ENCODE peak calls at places on chromosome 11, in five cellular contexts. A is NCI-H1048, F is NCI-H1092 treated with DMSO at 0.1 percent for 48 hours, U is cardiac fibroblast, N is aorta. I is an unnamed sample.

GRCh38 chr11:2783536-2784082 is 83.8 kb upstream of the KCNQ1OT1 start:
- DNase-seq in A (no peak), F (no peak), U (no peak), N (no peak), I (no peak)

GRCh38 chr11:44305643-44306468 is 4.1 kb downstream of the ALX4 start:
- DNase-seq in A (peak; percentile 13), F (no peak), U (no peak), N (no peak), I (no peak)

GRCh38 chr11:6598555-6598954 is 4.9 kb downstream of the RRP8 start:
- DNase-seq in A (no peak), F (no peak), U (no peak), N (no peak), I (no peak)

GRCh38 chr11:13335319-13335718 is 57.7 kb downstream of the BMAL1 start:
- DNase-seq in A (no peak), F (peak; percentile 69), U (peak; percentile 80), N (no peak), I (peak; percentile 48)

GRCh38 chr11:94877446-94878200 is 95.7 kb downstream of the CWC15 start:
- DNase-seq in A (no peak), F (no peak), U (no peak), N (no peak), I (no peak)

GRCh38 chr11:47577460-47578041 is 1.2 kb downstream of the KBTBD4 start:
- DNase-seq in A (no peak), F (no peak), U (no peak), N (no peak), I (no peak)

GRCh38 chr11:14373941-14374646 is 15.1 kb upstream of the RRAS2 start:
- DNase-seq in A (no peak), F (no peak), U (peak; percentile 83), N (peak; percentile 85), I (peak; percentile 73)

GRCh38 chr11:95571861-95572260 is 217.7 kb downstream of the FAM76B start:
- DNase-seq in A (no peak), F (no peak), U (no peak), N (no peak), I (no peak)

GRCh38 chr11:44785856-44786606 is 59.3 kb downstream of the TSPAN18 start:
- DNase-seq in A (no peak), F (no peak), U (no peak), N (peak; percentile 67), I (no peak)

GRCh38 chr11:71936825-71937224 is 8.0 kb downstream of the RNF121 start:
- DNase-seq in A (no peak), F (no peak), U (peak; percentile 61), N (no peak), I (no peak)